ENCODE peak calls at places on chromosome 11, in ten cellular contexts. One of them, this sample, is unnamed.

GRCh38 chr11:75667831-75668507 is 869 bp downstream of the MAP6 start:
- DNase-seq in Panc1: no peak
- DNase-seq in brain microvascular endothelial cell: peak
- DNase-seq in pancreas: peak
- DNase-seq in adrenal gland: peak
- DNase-seq in neural progenitor cell: peak
- DNase-seq in spleen: no peak
- DNase-seq in left ventricle myocardium inferior: peak
- DNase-seq in IMR-90: peak
- DNase-seq in body of pancreas: peak
- DNase-seq in this sample: no peak

GRCh38 chr11:75760710-75761493 is 7.7 kb upstream of the DGAT2 start:
- DNase-seq in pancreas: no peak
- DNase-seq in body of pancreas: no peak
- DNase-seq in adrenal gland: no peak
- DNase-seq in IMR-90: peak
- DNase-seq in spleen: no peak
- DNase-seq in Panc1: no peak
- DNase-seq in neural progenitor cell: no peak
- DNase-seq in brain microvascular endothelial cell: peak
- DNase-seq in left ventricle myocardium inferior: no peak
- DNase-seq in this sample: no peak

GRCh38 chr11:67266424-67267187 is at the start of gene GRK2:
- DNase-seq in left ventricle myocardium inferior: no peak
- DNase-seq in neural progenitor cell: peak
- DNase-seq in pancreas: peak
- DNase-seq in IMR-90: peak
- DNase-seq in body of pancreas: peak
- DNase-seq in brain microvascular endothelial cell: no peak
- DNase-seq in spleen: peak
- DNase-seq in adrenal gland: no peak
- DNase-seq in Panc1: no peak
- DNase-seq in this sample: no peak

GRCh38 chr11:106241601-106242257 is 164.3 kb downstream of the AASDHPPT start:
- DNase-seq in pancreas: no peak
- DNase-seq in body of pancreas: no peak
- DNase-seq in brain microvascular endothelial cell: no peak
- DNase-seq in spleen: no peak
- DNase-seq in left ventricle myocardium inferior: no peak
- DNase-seq in adrenal gland: no peak
- DNase-seq in Panc1: no peak
- DNase-seq in IMR-90: no peak
- DNase-seq in neural progenitor cell: no peak
- DNase-seq in this sample: no peak

GRCh38 chr11:119207300-119207570 is 1.1 kb downstream of the CBL start:
- DNase-seq in left ventricle myocardium inferior: no peak
- DNase-seq in IMR-90: no peak
- DNase-seq in neural progenitor cell: no peak
- DNase-seq in pancreas: no peak
- DNase-seq in adrenal gland: no peak
- DNase-seq in body of pancreas: no peak
- DNase-seq in brain microvascular endothelial cell: no peak
- DNase-seq in Panc1: no peak
- DNase-seq in spleen: no peak
- DNase-seq in this sample: no peak

GRCh38 chr11:94400839-94401772 is at the start of gene GPR83:
- DNase-seq in Panc1: no peak
- DNase-seq in pancreas: no peak
- DNase-seq in adrenal gland: no peak
- DNase-seq in brain microvascular endothelial cell: peak
- DNase-seq in left ventricle myocardium inferior: peak
- DNase-seq in spleen: no peak
- DNase-seq in IMR-90: peak
- DNase-seq in neural progenitor cell: peak
- DNase-seq in body of pancreas: no peak
- DNase-seq in this sample: no peak

GRCh38 chr11:36155770-36156485 is 133.3 kb downstream of the COMMD9 start:
- DNase-seq in body of pancreas: no peak
- DNase-seq in spleen: no peak
- DNase-seq in IMR-90: peak
- DNase-seq in left ventricle myocardium inferior: no peak
- DNase-seq in adrenal gland: no peak
- DNase-seq in brain microvascular endothelial cell: no peak
- DNase-seq in Panc1: no peak
- DNase-seq in neural progenitor cell: no peak
- DNase-seq in pancreas: no peak
- DNase-seq in this sample: no peak

GRCh38 chr11:99822846-99823565 is 802.3 kb downstream of the CNTN5 start:
- DNase-seq in Panc1: no peak
- DNase-seq in spleen: no peak
- DNase-seq in IMR-90: peak
- DNase-seq in adrenal gland: no peak
- DNase-seq in neural progenitor cell: no peak
- DNase-seq in body of pancreas: no peak
- DNase-seq in pancreas: no peak
- DNase-seq in brain microvascular endothelial cell: peak
- DNase-seq in left ventricle myocardium inferior: no peak
- DNase-seq in this sample: no peak

DNA sequence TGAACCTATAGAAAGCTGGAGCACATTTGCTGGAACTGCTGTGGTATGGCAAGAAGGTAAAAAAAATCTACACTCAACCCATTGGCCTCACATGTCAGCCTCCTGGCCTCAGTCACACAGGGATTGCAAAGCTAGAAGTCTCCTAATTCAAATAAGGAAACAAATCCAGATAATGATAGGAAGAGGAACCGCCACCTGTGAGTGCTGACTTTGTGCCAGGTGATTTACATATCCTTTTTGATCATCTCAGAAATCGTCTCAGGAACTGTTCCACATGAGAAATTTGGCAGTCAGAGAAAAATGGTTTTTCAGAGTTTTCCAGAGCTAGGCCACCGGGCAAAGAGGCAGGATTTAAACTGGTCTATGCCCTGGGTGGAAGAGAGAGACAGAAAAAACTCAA is 986 bp downstream of the NLRP10 start:
- DNase-seq in pancreas: no peak
- DNase-seq in Panc1: no peak
- DNase-seq in neural progenitor cell: no peak
- DNase-seq in left ventricle myocardium inferior: no peak
- DNase-seq in spleen: no peak
- DNase-seq in body of pancreas: peak
- DNase-seq in adrenal gland: no peak
- DNase-seq in brain microvascular endothelial cell: no peak
- DNase-seq in IMR-90: peak
- DNase-seq in this sample: no peak
- H3K27ac ChIP-seq in pancreas: no peak
- H3K27ac ChIP-seq in Panc1: no peak
- H3K27ac ChIP-seq in neural progenitor cell: no peak
- H3K27ac ChIP-seq in left ventricle myocardium inferior: no peak
- H3K27ac ChIP-seq in spleen: no peak
- H3K27ac ChIP-seq in body of pancreas: no peak
- H3K27ac ChIP-seq in adrenal gland: no peak
- H3K27ac ChIP-seq in brain microvascular endothelial cell: no peak
- H3K27ac ChIP-seq in IMR-90: peak
- H3K27ac ChIP-seq in this sample: no peak

GRCh38 chr11:65861533-65862183 is 1.4 kb downstream of the MUS81 start:
- DNase-seq in body of pancreas: no peak
- DNase-seq in spleen: peak
- DNase-seq in Panc1: no peak
- DNase-seq in adrenal gland: no peak
- DNase-seq in neural progenitor cell: peak
- DNase-seq in left ventricle myocardium inferior: no peak
- DNase-seq in pancreas: peak
- DNase-seq in IMR-90: no peak
- DNase-seq in brain microvascular endothelial cell: no peak
- DNase-seq in this sample: no peak

GRCh38 chr11:65862191-65862735 is 2.0 kb downstream of the MUS81 start:
- DNase-seq in spleen: peak
- DNase-seq in adrenal gland: peak
- DNase-seq in pancreas: peak
- DNase-seq in body of pancreas: no peak
- DNase-seq in left ventricle myocardium inferior: no peak
- DNase-seq in brain microvascular endothelial cell: no peak
- DNase-seq in Panc1: no peak
- DNase-seq in IMR-90: no peak
- DNase-seq in neural progenitor cell: peak
- DNase-seq in this sample: no peak

GRCh38 chr11:65860278-65861164 is at the start of gene MUS81:
- DNase-seq in IMR-90: peak
- DNase-seq in spleen: peak
- DNase-seq in neural progenitor cell: peak
- DNase-seq in adrenal gland: peak
- DNase-seq in brain microvascular endothelial cell: peak
- DNase-seq in Panc1: peak
- DNase-seq in pancreas: peak
- DNase-seq in left ventricle myocardium inferior: peak
- DNase-seq in body of pancreas: peak
- DNase-seq in this sample: peak

GRCh38 chr11:65859812-65860277 is 388 bp upstream of the MUS81 start:
- DNase-seq in spleen: peak
- DNase-seq in IMR-90: no peak
- DNase-seq in body of pancreas: no peak
- DNase-seq in adrenal gland: peak
- DNase-seq in neural progenitor cell: peak
- DNase-seq in brain microvascular endothelial cell: no peak
- DNase-seq in Panc1: no peak
- DNase-seq in pancreas: peak
- DNase-seq in left ventricle myocardium inferior: peak
- DNase-seq in this sample: no peak

DNA sequence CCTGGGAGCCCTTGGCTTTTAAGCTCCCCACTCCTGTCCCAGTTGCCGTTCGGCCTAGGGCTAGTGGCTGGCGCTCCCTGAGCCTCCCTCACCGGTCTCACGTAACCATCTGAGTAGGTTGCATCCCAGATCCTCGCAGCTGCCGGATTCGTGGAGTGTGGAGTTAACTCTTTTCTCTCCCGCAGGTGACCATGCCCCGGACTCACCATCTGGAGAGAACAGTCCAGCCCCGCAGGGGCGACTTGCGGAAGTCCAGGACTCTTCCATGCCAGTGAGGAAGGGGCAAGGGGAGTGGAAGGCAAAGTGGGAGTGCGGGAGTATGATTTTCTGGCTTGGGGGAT is 902 bp downstream of the MUS81 start:
- DNase-seq in Panc1: no peak
- DNase-seq in body of pancreas: no peak
- DNase-seq in brain microvascular endothelial cell: no peak
- DNase-seq in pancreas: no peak
- DNase-seq in neural progenitor cell: peak
- DNase-seq in IMR-90: no peak
- DNase-seq in spleen: no peak
- DNase-seq in left ventricle myocardium inferior: no peak
- DNase-seq in adrenal gland: peak
- DNase-seq in this sample: no peak
- H3K27ac ChIP-seq in Panc1: peak
- H3K27ac ChIP-seq in body of pancreas: peak
- H3K27ac ChIP-seq in brain microvascular endothelial cell: peak
- H3K27ac ChIP-seq in pancreas: peak
- H3K27ac ChIP-seq in neural progenitor cell: no peak
- H3K27ac ChIP-seq in IMR-90: peak
- H3K27ac ChIP-seq in spleen: peak
- H3K27ac ChIP-seq in left ventricle myocardium inferior: peak
- H3K27ac ChIP-seq in adrenal gland: peak
- H3K27ac ChIP-seq in this sample: peak

GRCh38 chr11:90234977-90235376 is 12.1 kb upstream of the CHORDC1 start:
- DNase-seq in brain microvascular endothelial cell: no peak
- DNase-seq in left ventricle myocardium inferior: no peak
- DNase-seq in adrenal gland: no peak
- DNase-seq in neural progenitor cell: no peak
- DNase-seq in IMR-90: no peak
- DNase-seq in pancreas: no peak
- DNase-seq in body of pancreas: no peak
- DNase-seq in Panc1: no peak
- DNase-seq in spleen: no peak
- DNase-seq in this sample: no peak

GRCh38 chr11:90237004-90237403 is 14.2 kb upstream of the CHORDC1 start:
- DNase-seq in body of pancreas: no peak
- DNase-seq in pancreas: no peak
- DNase-seq in spleen: no peak
- DNase-seq in IMR-90: no peak
- DNase-seq in brain microvascular endothelial cell: no peak
- DNase-seq in Panc1: no peak
- DNase-seq in left ventricle myocardium inferior: no peak
- DNase-seq in adrenal gland: no peak
- DNase-seq in neural progenitor cell: no peak
- DNase-seq in this sample: no peak

GRCh38 chr11:90229791-90230190 is 6.9 kb upstream of the CHORDC1 start:
- DNase-seq in Panc1: no peak
- DNase-seq in brain microvascular endothelial cell: peak
- DNase-seq in adrenal gland: no peak
- DNase-seq in body of pancreas: no peak
- DNase-seq in left ventricle myocardium inferior: no peak
- DNase-seq in pancreas: no peak
- DNase-seq in neural progenitor cell: no peak
- DNase-seq in spleen: no peak
- DNase-seq in IMR-90: peak
- DNase-seq in this sample: no peak

GRCh38 chr11:90241414-90241813 is 18.6 kb upstream of the CHORDC1 start:
- DNase-seq in Panc1: no peak
- DNase-seq in body of pancreas: no peak
- DNase-seq in left ventricle myocardium inferior: no peak
- DNase-seq in brain microvascular endothelial cell: no peak
- DNase-seq in neural progenitor cell: no peak
- DNase-seq in adrenal gland: no peak
- DNase-seq in IMR-90: no peak
- DNase-seq in spleen: no peak
- DNase-seq in pancreas: no peak
- DNase-seq in this sample: no peak

GRCh38 chr11:90235536-90235935 is 12.7 kb upstream of the CHORDC1 start:
- DNase-seq in Panc1: no peak
- DNase-seq in adrenal gland: no peak
- DNase-seq in IMR-90: no peak
- DNase-seq in brain microvascular endothelial cell: peak
- DNase-seq in body of pancreas: no peak
- DNase-seq in left ventricle myocardium inferior: no peak
- DNase-seq in spleen: no peak
- DNase-seq in neural progenitor cell: no peak
- DNase-seq in pancreas: no peak
- DNase-seq in this sample: no peak
- H3K27ac ChIP-seq in Panc1: no peak
- H3K27ac ChIP-seq in adrenal gland: no peak
- H3K27ac ChIP-seq in IMR-90: no peak
- H3K27ac ChIP-seq in brain microvascular endothelial cell: no peak
- H3K27ac ChIP-seq in body of pancreas: no peak
- H3K27ac ChIP-seq in left ventricle myocardium inferior: no peak
- H3K27ac ChIP-seq in spleen: no peak
- H3K27ac ChIP-seq in neural progenitor cell: no peak
- H3K27ac ChIP-seq in pancreas: no peak
- H3K27ac ChIP-seq in this sample: no peak

GRCh38 chr11:130388607-130389205 is 39.7 kb downstream of the ADAMTS8 start:
- DNase-seq in left ventricle myocardium inferior: no peak
- DNase-seq in pancreas: no peak
- DNase-seq in spleen: no peak
- DNase-seq in brain microvascular endothelial cell: no peak
- DNase-seq in IMR-90: peak
- DNase-seq in Panc1: no peak
- DNase-seq in adrenal gland: no peak
- DNase-seq in neural progenitor cell: no peak
- DNase-seq in body of pancreas: no peak
- DNase-seq in this sample: no peak

GRCh38 chr11:130391692-130392091 is 36.7 kb downstream of the ADAMTS8 start:
- DNase-seq in pancreas: no peak
- DNase-seq in body of pancreas: no peak
- DNase-seq in spleen: no peak
- DNase-seq in left ventricle myocardium inferior: no peak
- DNase-seq in Panc1: no peak
- DNase-seq in neural progenitor cell: no peak
- DNase-seq in adrenal gland: no peak
- DNase-seq in IMR-90: no peak
- DNase-seq in brain microvascular endothelial cell: no peak
- DNase-seq in this sample: no peak

GRCh38 chr11:130389315-130389935 is 39.0 kb downstream of the ADAMTS8 start:
- DNase-seq in brain microvascular endothelial cell: peak
- DNase-seq in body of pancreas: no peak
- DNase-seq in Panc1: no peak
- DNase-seq in neural progenitor cell: no peak
- DNase-seq in IMR-90: no peak
- DNase-seq in pancreas: no peak
- DNase-seq in spleen: peak
- DNase-seq in left ventricle myocardium inferior: peak
- DNase-seq in adrenal gland: peak
- DNase-seq in this sample: no peak

DNA sequence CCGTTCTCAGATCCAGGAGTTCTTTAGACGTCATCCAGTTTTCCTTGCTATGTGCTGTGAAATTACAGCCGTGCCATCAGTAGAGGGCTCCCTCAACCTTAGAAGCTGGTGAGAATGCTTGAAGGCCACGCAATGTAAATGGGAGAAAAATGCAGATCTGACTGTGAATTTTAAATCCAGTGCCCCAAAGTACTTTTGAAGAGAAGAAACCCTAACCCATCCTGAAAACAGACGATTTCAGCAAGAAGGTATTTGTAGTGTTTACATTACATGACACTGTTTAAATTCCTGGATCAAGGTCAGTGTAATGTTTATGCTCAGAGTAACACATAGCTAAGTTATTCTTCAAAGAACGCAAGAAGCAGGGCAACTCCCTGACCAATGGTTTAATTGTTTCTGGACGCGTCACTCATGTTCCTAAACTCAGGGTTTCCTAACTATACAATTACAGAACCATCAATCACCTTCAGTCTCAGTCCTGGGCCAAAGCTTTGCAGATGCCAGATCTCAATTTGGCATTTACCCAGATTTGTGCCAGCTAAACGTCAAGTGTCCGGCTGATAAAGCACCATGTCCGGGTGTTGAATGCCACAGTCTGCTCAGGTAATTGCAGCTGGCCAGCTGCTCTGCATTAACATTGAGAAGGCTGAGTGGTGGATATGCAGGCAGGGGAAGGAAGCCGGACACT is 38.2 kb downstream of the ADAMTS8 start:
- DNase-seq in adrenal gland: no peak
- DNase-seq in body of pancreas: peak
- DNase-seq in IMR-90: peak
- DNase-seq in neural progenitor cell: no peak
- DNase-seq in Panc1: peak
- DNase-seq in pancreas: no peak
- DNase-seq in brain microvascular endothelial cell: peak
- DNase-seq in left ventricle myocardium inferior: no peak
- DNase-seq in spleen: no peak
- DNase-seq in this sample: no peak
- H3K27ac ChIP-seq in adrenal gland: no peak
- H3K27ac ChIP-seq in body of pancreas: no peak
- H3K27ac ChIP-seq in IMR-90: peak
- H3K27ac ChIP-seq in neural progenitor cell: no peak
- H3K27ac ChIP-seq in Panc1: no peak
- H3K27ac ChIP-seq in pancreas: no peak
- H3K27ac ChIP-seq in brain microvascular endothelial cell: no peak
- H3K27ac ChIP-seq in left ventricle myocardium inferior: no peak
- H3K27ac ChIP-seq in spleen: peak
- H3K27ac ChIP-seq in this sample: no peak